ENCODE peak calls at places on chromosomes 4 and X, in six cellular contexts. W, J, B, K, X and I are unnamed samples.
A peak's percentile ranks its signal among the peaks of the same experiment; 100 is the strongest.

GRCh38 chr4:173025131-173025530 is 143.5 kb upstream of the GALNT7 start:
- DNase-seq in K (no peak), B (no peak), W (peak; percentile 48), X (peak; percentile 78), J (peak; percentile 77), I (peak; percentile 39)

GRCh38 chrX:111052478-111052877 is 43.5 kb upstream of the PAK3 start:
- DNase-seq in B (no peak), X (no peak), J (no peak), W (no peak), K (no peak), I (no peak)

GRCh38 chr4:11111876-11112275 is 316.8 kb downstream of the HS3ST1 start:
- DNase-seq in J (no peak), K (no peak), W (no peak), B (no peak), X (no peak), I (no peak)

GRCh38 chr4:73309211-73309610 is 50.6 kb upstream of the ANKRD17 start:
- DNase-seq in B (no peak), X (no peak), K (no peak), W (no peak), J (peak; percentile 54), I (no peak)

GRCh38 chrX:42098897-42099296 is 175.5 kb upstream of the CASK start:
- DNase-seq in X (no peak), B (no peak), K (no peak), W (no peak), J (no peak), I (no peak)

GRCh38 chrX:77505227-77505626 is 58.0 kb downstream of the FGF16 start:
- DNase-seq in B (no peak), K (no peak), W (no peak), J (peak; percentile 53), X (peak; percentile 11), I (no peak)

GRCh38 chrX:53287493-53288138 is 6.2 kb upstream of the IQSEC2 start:
- DNase-seq in X (peak; percentile 18), J (peak; percentile 77), W (no peak), B (no peak), K (no peak), I (no peak)

GRCh38 chrX:69312141-69312670 is 147.0 kb upstream of the PJA1 start:
- DNase-seq in W (no peak), K (no peak), B (no peak), X (no peak), J (no peak), I (no peak)

GRCh38 chr4:80434238-80434637 is 98.7 kb downstream of the CFAP299 start:
- DNase-seq in J (no peak), X (peak; percentile 29), K (no peak), B (no peak), W (no peak), I (no peak)

GRCh38 chr4:174018236-174018635 is 265.2 kb downstream of the FBXO8 start:
- DNase-seq in W (no peak), X (no peak), J (no peak), B (no peak), K (no peak), I (no peak)

GRCh38 chr4:10225096-10225495 is 108.5 kb upstream of the WDR1 start:
- DNase-seq in B (no peak), X (no peak), J (no peak), K (no peak), W (no peak), I (no peak)

GRCh38 chr4:145132521-145133098 is 34.5 kb downstream of the ABCE1 start:
- DNase-seq in B (no peak), K (no peak), J (peak; percentile 29), W (no peak), X (peak; percentile 8), I (no peak)

GRCh38 chr4:177761692-177762091 is 319.5 kb upstream of the AGA start:
- DNase-seq in X (no peak), W (no peak), K (no peak), J (no peak), B (no peak), I (no peak)

GRCh38 chrX:106619797-106620196 is 8.0 kb downstream of the RADX start:
- DNase-seq in X (no peak), W (no peak), K (no peak), J (peak; percentile 17), B (no peak), I (no peak)

GRCh38 chrX:132489256-132490085 is 633 bp upstream of the MBNL3 start:
- DNase-seq in B (no peak), J (peak; percentile 17), W (peak; percentile 50), X (peak; percentile 82), K (peak; percentile 80), I (peak; percentile 53)
- TF ChIP-seq CTCF in B (no peak), J (no peak), W (peak; percentile 10), X (no peak), K (no peak), I (peak; percentile 23)

GRCh38 chr4:187176261-187176910 is 452.7 kb upstream of the FAT1 start:
- DNase-seq in J (no peak), K (no peak), X (no peak), B (no peak), W (no peak), I (no peak)

GRCh38 chr4:187172340-187172761 is 448.7 kb upstream of the FAT1 start:
- DNase-seq in W (no peak), B (no peak), X (no peak), J (peak; percentile 78), K (no peak), I (no peak)

GRCh38 chr4:187178084-187178483 is 454.4 kb upstream of the FAT1 start:
- DNase-seq in K (no peak), W (no peak), X (no peak), B (no peak), J (no peak), I (no peak)

GRCh38 chr4:187174749-187175148 is 451.1 kb upstream of the FAT1 start:
- DNase-seq in J (peak; percentile 16), B (no peak), K (no peak), W (no peak), X (no peak), I (no peak)

GRCh38 chr4:187175197-187175596 is 451.5 kb upstream of the FAT1 start:
- DNase-seq in K (no peak), B (no peak), J (peak; percentile 5), X (no peak), W (no peak), I (no peak)
- TF ChIP-seq CTCF in K (peak; percentile 28), B (no peak), J (peak; percentile 8), X (no peak), W (peak; percentile 13), I (peak; percentile 16)

GRCh38 chr4:182404371-182404770 is 161.2 kb downstream of the TENM3 start:
- DNase-seq in K (no peak), J (no peak), X (no peak), B (no peak), W (no peak), I (no peak)

GRCh38 chr4:182405087-182405486 is 161.9 kb downstream of the TENM3 start:
- DNase-seq in W (no peak), K (no peak), J (no peak), X (no peak), B (no peak), I (no peak)

GRCh38 chr4:182400754-182401153 is 157.6 kb downstream of the TENM3 start:
- DNase-seq in K (no peak), W (no peak), B (no peak), X (no peak), J (no peak), I (no peak)
- TF ChIP-seq CTCF in K (no peak), W (no peak), B (no peak), X (no peak), J (no peak), I (no peak)

DNA sequence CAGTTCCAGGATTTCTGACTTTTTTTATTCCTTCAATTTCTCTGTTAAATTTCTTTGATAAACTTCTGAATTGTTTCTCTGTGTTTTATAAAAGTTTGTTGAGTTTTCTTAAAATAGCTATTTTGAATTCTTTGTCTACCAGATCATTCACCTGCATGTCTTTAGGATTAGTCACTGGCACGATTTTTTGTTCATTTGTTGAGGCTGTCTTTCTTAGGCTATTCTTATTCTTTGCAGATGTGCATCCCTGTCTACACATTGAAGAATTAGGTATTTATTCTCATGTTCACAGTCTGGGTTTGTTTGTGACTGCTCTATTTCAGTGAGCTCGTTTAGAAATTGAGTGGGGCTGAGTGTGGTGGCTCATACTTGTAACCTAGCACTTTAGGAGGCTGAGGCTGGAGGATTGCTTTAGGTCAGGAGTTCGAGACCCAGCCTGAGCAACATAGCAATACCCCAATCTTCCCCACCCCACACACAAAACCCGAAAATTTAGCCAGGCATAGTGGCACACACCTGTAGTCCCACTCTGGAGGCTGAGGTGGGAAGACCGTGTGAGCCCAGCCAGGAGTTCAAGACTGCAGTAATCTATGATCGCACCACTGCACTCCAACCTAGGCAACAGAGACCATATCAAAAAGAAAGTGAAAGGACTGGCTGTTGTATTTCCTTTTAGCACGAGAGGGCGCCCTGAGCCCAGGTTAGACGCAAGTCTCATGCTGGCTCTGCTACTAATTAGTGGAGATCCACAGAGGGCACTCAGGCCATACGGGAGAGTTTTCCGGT is 42.0 kb downstream of the F8 start:
- DNase-seq in J (peak; percentile 66), X (peak; percentile 78), W (peak; percentile 39), K (peak; percentile 70), B (no peak), I (peak; percentile 61)
- TF ChIP-seq CTCF in J (peak; percentile 56), X (peak; percentile 77), W (peak; percentile 69), K (peak; percentile 78), B (peak; percentile 60), I (peak; percentile 73)

GRCh38 chr4:181564616-181565015 is 678.6 kb upstream of the TENM3 start:
- DNase-seq in X (no peak), B (no peak), W (no peak), K (no peak), J (no peak), I (no peak)

GRCh38 chr4:181566490-181566889 is 676.7 kb upstream of the TENM3 start:
- DNase-seq in X (no peak), J (peak; percentile 84), B (no peak), K (no peak), W (no peak), I (no peak)

DNA sequence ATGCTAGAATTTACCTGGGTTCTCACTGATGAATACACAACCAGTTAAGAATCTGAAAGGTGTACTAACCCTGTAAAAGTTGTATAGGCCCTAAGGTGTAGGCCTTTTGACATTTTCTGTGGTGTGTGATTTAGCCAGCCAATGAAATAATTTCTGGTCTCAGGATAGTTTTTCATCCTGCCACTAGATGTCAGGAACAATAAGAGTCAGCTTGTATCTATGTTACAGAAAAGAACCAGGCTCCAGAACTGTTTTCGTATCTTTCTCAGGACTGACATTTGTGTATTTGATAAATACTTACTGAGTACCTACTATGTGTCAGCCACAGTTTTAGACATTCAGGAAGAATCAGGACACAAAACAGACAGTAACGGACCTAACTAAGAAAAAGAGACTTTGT is 673.6 kb upstream of the TENM3 start:
- DNase-seq in J (peak; percentile 73), K (no peak), B (no peak), W (no peak), X (peak; percentile 26), I (no peak)
- TF ChIP-seq CTCF in J (peak; percentile 76), K (peak; percentile 73), B (peak; percentile 29), W (peak; percentile 58), X (peak; percentile 76), I (peak; percentile 69)

DNA sequence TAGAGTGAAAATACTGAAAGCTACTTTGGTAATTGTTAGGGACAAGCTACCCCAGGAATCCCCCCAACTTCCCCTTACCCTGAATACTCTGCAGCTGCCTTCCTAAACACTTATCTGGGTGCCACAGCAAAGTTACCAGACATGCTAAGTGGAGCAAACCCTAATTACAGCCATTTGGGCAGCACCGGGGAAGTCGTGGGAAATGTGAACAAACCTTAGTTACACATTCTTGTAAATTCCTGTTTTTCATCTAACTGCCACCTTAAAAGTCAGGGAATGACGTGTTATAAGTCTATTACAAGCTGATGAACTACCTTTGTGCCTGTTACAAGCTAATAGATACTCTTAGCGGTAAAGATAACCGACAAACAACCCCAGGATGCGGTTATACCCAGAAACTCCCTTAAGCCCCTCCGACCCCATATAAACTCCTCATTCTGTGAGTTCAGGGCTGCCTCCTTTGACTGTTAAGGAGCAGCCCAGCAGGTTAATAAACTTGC is 66.0 kb upstream of the PLAC8 start:
- DNase-seq in W (no peak), B (no peak), K (no peak), J (no peak), X (no peak), I (no peak)
- TF ChIP-seq CTCF in W (no peak), B (no peak), K (no peak), J (no peak), X (no peak), I (no peak)